ENCODE peak calls at places on chromosomes 13 and 19, in four cellular contexts. K is SK-N-SH, L is HepG2, O is GM12878. F is an unnamed sample.

GRCh38 chr13:105462098-105462497 is 1073.4 kb downstream of the EFNB2 start:
- DNase-seq in K (no peak), L (no peak), O (no peak), F (no peak)

GRCh38 chr19:23817519-23817918 is 58.8 kb upstream of the ZNF681 start:
- DNase-seq in K (peak; percentile 24), L (peak; percentile 22), O (no peak), F (no peak)

GRCh38 chr19:38727868-38728660 is 16.2 kb downstream of the CAPN12 start:
- DNase-seq in K (no peak), L (no peak), O (no peak), F (no peak)

GRCh38 chr19:34480491-34480890 is 1.1 kb upstream of the WTIP start:
- DNase-seq in K (no peak), L (no peak), O (no peak), F (no peak)

GRCh38 chr13:66296328-66296727 is 933.8 kb downstream of the PCDH9 start:
- DNase-seq in K (no peak), L (no peak), O (no peak), F (no peak)

GRCh38 chr19:34601071-34601470 is 75.9 kb downstream of the SCGB2B2 start:
- DNase-seq in K (no peak), L (no peak), O (no peak), F (no peak)

GRCh38 chr19:18204394-18205179 is 745 bp upstream of the RAB3A start:
- DNase-seq in K (peak; percentile 84), L (no peak), O (no peak), F (no peak)

GRCh38 chr13:100566543-100566942 is 22.0 kb downstream of the GGACT start:
- DNase-seq in K (no peak), L (no peak), O (no peak), F (peak; percentile 19)

GRCh38 chr19:50817941-50818858 is 5.4 kb downstream of the KLK1 start:
- DNase-seq in K (peak; percentile 95), L (no peak), O (peak; percentile 63), F (peak; percentile 95)

GRCh38 chr19:5314012-5314906 is 26.4 kb downstream of the PTPRS start:
- DNase-seq in K (no peak), L (peak; percentile 70), O (no peak), F (peak; percentile 71)

GRCh38 chr13:108214511-108215383 is 589 bp downstream of the LIG4 start:
- DNase-seq in K (peak; percentile 36), L (no peak), O (no peak), F (no peak)

GRCh38 chr19:2567580-2567979 is 91.7 kb downstream of the GADD45B start:
- DNase-seq in K (no peak), L (no peak), O (no peak), F (no peak)

GRCh38 chr19:18735752-18736151 is 52.3 kb downstream of the CRTC1 start:
- DNase-seq in K (no peak), L (no peak), O (no peak), F (no peak)

GRCh38 chr13:32391101-32391620 is 36.8 kb downstream of the N4BP2L1 start:
- DNase-seq in K (no peak), L (no peak), O (no peak), F (no peak)

GRCh38 chr19:6593651-6594416 is 2.9 kb upstream of the CD70 start:
- DNase-seq in K (no peak), L (no peak), O (no peak), F (no peak)

GRCh38 chr19:44903602-44904425 is 1.8 kb upstream of the APOE start:
- DNase-seq in K (peak; percentile 88), L (peak; percentile 80), O (no peak), F (peak; percentile 79)

GRCh38 chr19:21328402-21328801 is 808 bp downstream of the ZNF708 start:
- DNase-seq in K (peak; percentile 26), L (peak; percentile 3), O (no peak), F (no peak)

GRCh38 chr19:31135841-31136240 is 213.4 kb downstream of the TSHZ3 start:
- DNase-seq in K (no peak), L (no peak), O (no peak), F (no peak)

GRCh38 chr19:12838893-12839656 is 760 bp downstream of the MAST1 start:
- DNase-seq in K (peak; percentile 55), L (no peak), O (no peak), F (no peak)

GRCh38 chr19:46404884-46405658 is 8.3 kb downstream of the CCDC8 start:
- DNase-seq in K (no peak), L (peak; percentile 56), O (no peak), F (peak; percentile 83)

GRCh38 chr13:45792827-45793303 is 58.7 kb downstream of the SIAH3 start:
- DNase-seq in K (no peak), L (no peak), O (peak; percentile 54), F (no peak)

GRCh38 chr13:29935309-29935981 is 85.0 kb upstream of the UBL3 start:
- DNase-seq in K (no peak), L (no peak), O (peak; percentile 74), F (no peak)

GRCh38 chr19:2274185-2274711 is 7.7 kb downstream of the PEAK3 start:
- DNase-seq in K (no peak), L (no peak), O (no peak), F (no peak)

GRCh38 chr19:33740811-33741396 is 55.8 kb upstream of the KCTD15 start:
- DNase-seq in K (no peak), L (peak; percentile 31), O (no peak), F (peak; percentile 45)

GRCh38 chr13:31409678-31410356 is 210.0 kb downstream of the B3GLCT start:
- DNase-seq in K (no peak), L (no peak), O (no peak), F (no peak)

GRCh38 chr13:99868767-99869166 is 102.8 kb downstream of the ZIC5 start:
- DNase-seq in K (no peak), L (no peak), O (no peak), F (no peak)

GRCh38 chr13:25945596-25945995 is 106.2 kb downstream of the SHISA2 start:
- DNase-seq in K (peak; percentile 51), L (no peak), O (no peak), F (no peak)

GRCh38 chr19:336067-336614 is 8.5 kb downstream of the MIER2 start:
- DNase-seq in K (no peak), L (no peak), O (no peak), F (no peak)

GRCh38 chr19:10114651-10115391 is 3.3 kb downstream of the P2RY11 start:
- DNase-seq in K (peak; percentile 43), L (no peak), O (no peak), F (no peak)

GRCh38 chr13:51728972-51729371 is 75.0 kb downstream of the DHRS12 start:
- DNase-seq in K (no peak), L (no peak), O (no peak), F (no peak)

GRCh38 chr13:55538424-55538823 is 1602.3 kb upstream of the PRR20A start:
- DNase-seq in K (no peak), L (no peak), O (no peak), F (no peak)

GRCh38 chr13:112532837-112533745 is 54.9 kb downstream of the TUBGCP3 start:
- DNase-seq in K (peak; percentile 55), L (no peak), O (no peak), F (no peak)

GRCh38 chr13:32205426-32206096 is 109.6 kb downstream of the ZAR1L start:
- DNase-seq in K (peak; percentile 23), L (no peak), O (no peak), F (no peak)

GRCh38 chr19:38952395-38953165 is 21.8 kb downstream of the MRPS12 start:
- DNase-seq in K (no peak), L (peak; percentile 51), O (no peak), F (peak; percentile 81)

GRCh38 chr13:42211704-42212103 is 60.2 kb upstream of the AKAP11 start:
- DNase-seq in K (no peak), L (no peak), O (no peak), F (no peak)

DNA sequence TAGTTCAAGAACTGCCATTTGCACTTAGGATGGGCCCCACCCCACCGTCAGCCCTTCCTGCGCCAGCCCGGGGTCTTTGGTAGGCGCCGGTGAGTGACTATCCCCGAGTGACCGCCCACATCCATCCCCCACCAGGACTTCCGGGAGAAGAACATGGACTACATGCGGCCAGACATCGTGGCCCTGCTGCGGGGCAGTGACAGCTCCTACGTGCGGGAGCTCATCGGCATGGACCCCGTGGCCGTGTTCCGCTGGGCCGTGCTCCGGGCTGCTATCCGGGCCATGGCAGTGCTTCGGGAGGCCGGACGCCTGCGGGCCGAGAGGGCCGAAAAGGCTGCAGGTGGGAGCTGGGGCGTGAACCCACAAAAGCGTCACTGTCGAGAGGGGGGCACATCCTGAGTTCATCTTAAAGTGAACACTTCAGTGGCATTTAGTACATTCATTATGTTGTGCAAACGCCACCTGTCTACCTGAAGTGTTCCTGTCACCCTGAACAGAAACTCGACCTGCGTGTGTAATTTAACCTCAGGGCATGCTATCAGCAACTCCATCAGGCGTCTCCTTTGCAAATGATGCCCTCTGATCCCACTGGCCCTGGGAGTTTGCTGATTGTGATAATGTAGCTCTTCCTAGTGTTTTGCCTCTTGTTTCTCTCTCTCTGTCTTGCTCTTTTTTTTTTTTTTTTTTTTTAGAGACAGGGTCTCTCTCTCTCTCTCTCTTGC is 42.4 kb upstream of the USE1 start:
- DNase-seq in K (no peak), L (no peak), O (no peak), F (no peak)
- H3K4me2 ChIP-seq in K (no peak overlapping the region), L (no peak overlapping the region), O (no peak overlapping the region), F (no peak overlapping the region)

GRCh38 chr13:67416047-67416925 is 186.2 kb upstream of the PCDH9 start:
- DNase-seq in K (peak; percentile 32), L (peak; percentile 4), O (no peak), F (peak; percentile 38)

GRCh38 chr13:67421475-67421874 is 191.3 kb upstream of the PCDH9 start:
- DNase-seq in K (no peak), L (no peak), O (no peak), F (no peak)
- TF ChIP-seq PBX3 in K (no peak), L (no peak), O (no peak), F (no peak)

DNA sequence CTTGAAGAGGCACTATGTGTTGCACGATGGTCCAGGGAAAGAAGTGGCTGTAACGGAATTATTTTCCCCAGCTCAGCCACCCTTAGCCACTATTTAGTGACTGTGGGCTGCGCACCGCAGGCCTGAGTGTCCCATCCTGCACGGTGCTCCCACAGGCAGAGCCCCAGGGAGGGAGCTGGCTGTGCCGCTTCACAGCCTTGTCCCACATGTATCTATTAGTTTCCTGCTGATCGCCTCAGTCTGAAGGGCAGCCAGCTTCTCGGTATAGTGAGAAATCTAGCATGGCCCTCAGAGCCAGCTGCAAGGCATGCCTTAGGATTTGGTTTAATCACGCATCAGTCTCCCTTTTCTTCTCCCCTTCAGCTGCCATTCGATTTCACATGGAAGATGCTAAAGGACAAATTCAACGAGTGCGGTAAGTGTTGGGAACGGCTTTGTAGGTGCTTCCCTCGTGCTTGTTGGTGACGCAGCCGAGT is 15.7 kb downstream of the PRAM1 start:
- DNase-seq in K (no peak), L (no peak), O (no peak), F (no peak)
- H3K4me2 ChIP-seq in K (no peak overlapping the region), L (no peak overlapping the region), O (no peak overlapping the region), F (no peak overlapping the region)

GRCh38 chr13:91813255-91813654 is 414.8 kb downstream of the GPC5 start:
- DNase-seq in K (peak; percentile 27), L (no peak), O (no peak), F (no peak)
- TF ChIP-seq PBX3 in K (peak; percentile 60), L (no peak), O (no peak), F (no peak)